ENCODE peak calls at places on chromosome 5, in six cellular contexts. One of them, this sample, is unnamed.

GRCh38 chr5:43691893-43692292 is 88.9 kb downstream of the NNT start:
- DNase-seq in adrenal gland: no peak
- DNase-seq in esophagus squamous epithelium: no peak
- DNase-seq in activated CD8-positive, alpha-beta T cell treated with anti-CD3 and anti-CD28 coated beads for 36 hours: no peak
- DNase-seq in ELF-1: no peak
- DNase-seq in activated CD4-positive, alpha-beta T cell treated with anti-CD3 and anti-CD28 coated beads, Interleukin-2, amount 10 ng/mL, durations not matched to agents 7 days and 5 days: no peak
- DNase-seq in this sample: no peak

GRCh38 chr5:109191153-109191558 is 218.6 kb downstream of the PJA2 start:
- DNase-seq in activated CD4-positive, alpha-beta T cell treated with anti-CD3 and anti-CD28 coated beads, Interleukin-2, amount 10 ng/mL, durations not matched to agents 7 days and 5 days: peak
- DNase-seq in activated CD8-positive, alpha-beta T cell treated with anti-CD3 and anti-CD28 coated beads for 36 hours: peak
- DNase-seq in esophagus squamous epithelium: no peak
- DNase-seq in adrenal gland: peak
- DNase-seq in ELF-1: peak
- DNase-seq in this sample: no peak

GRCh38 chr5:15618938-15619337 is 119.0 kb downstream of the FBXL7 start:
- DNase-seq in activated CD4-positive, alpha-beta T cell treated with anti-CD3 and anti-CD28 coated beads, Interleukin-2, amount 10 ng/mL, durations not matched to agents 7 days and 5 days: no peak
- DNase-seq in adrenal gland: no peak
- DNase-seq in ELF-1: no peak
- DNase-seq in esophagus squamous epithelium: no peak
- DNase-seq in activated CD8-positive, alpha-beta T cell treated with anti-CD3 and anti-CD28 coated beads for 36 hours: no peak
- DNase-seq in this sample: no peak

GRCh38 chr5:72955143-72955767 is 586 bp upstream of the FCHO2 start:
- DNase-seq in adrenal gland: peak
- DNase-seq in ELF-1: peak
- DNase-seq in activated CD8-positive, alpha-beta T cell treated with anti-CD3 and anti-CD28 coated beads for 36 hours: peak
- DNase-seq in activated CD4-positive, alpha-beta T cell treated with anti-CD3 and anti-CD28 coated beads, Interleukin-2, amount 10 ng/mL, durations not matched to agents 7 days and 5 days: peak
- DNase-seq in esophagus squamous epithelium: peak
- DNase-seq in this sample: peak

GRCh38 chr5:15966066-15966640 is 213.4 kb downstream of the MARCHF11 start:
- DNase-seq in adrenal gland: no peak
- DNase-seq in activated CD8-positive, alpha-beta T cell treated with anti-CD3 and anti-CD28 coated beads for 36 hours: no peak
- DNase-seq in activated CD4-positive, alpha-beta T cell treated with anti-CD3 and anti-CD28 coated beads, Interleukin-2, amount 10 ng/mL, durations not matched to agents 7 days and 5 days: no peak
- DNase-seq in esophagus squamous epithelium: no peak
- DNase-seq in ELF-1: no peak
- DNase-seq in this sample: no peak

GRCh38 chr5:161027763-161028162 is 175.8 kb upstream of the ATP10B start:
- DNase-seq in ELF-1: no peak
- DNase-seq in adrenal gland: no peak
- DNase-seq in esophagus squamous epithelium: no peak
- DNase-seq in activated CD8-positive, alpha-beta T cell treated with anti-CD3 and anti-CD28 coated beads for 36 hours: no peak
- DNase-seq in activated CD4-positive, alpha-beta T cell treated with anti-CD3 and anti-CD28 coated beads, Interleukin-2, amount 10 ng/mL, durations not matched to agents 7 days and 5 days: no peak
- DNase-seq in this sample: no peak

GRCh38 chr5:112436139-112436538 is 17.1 kb upstream of the EPB41L4A start:
- DNase-seq in activated CD8-positive, alpha-beta T cell treated with anti-CD3 and anti-CD28 coated beads for 36 hours: no peak
- DNase-seq in activated CD4-positive, alpha-beta T cell treated with anti-CD3 and anti-CD28 coated beads, Interleukin-2, amount 10 ng/mL, durations not matched to agents 7 days and 5 days: no peak
- DNase-seq in ELF-1: no peak
- DNase-seq in adrenal gland: no peak
- DNase-seq in esophagus squamous epithelium: no peak
- DNase-seq in this sample: no peak

GRCh38 chr5:72619677-72620076 is 112.5 kb upstream of the ZNF366 start:
- DNase-seq in esophagus squamous epithelium: no peak
- DNase-seq in activated CD4-positive, alpha-beta T cell treated with anti-CD3 and anti-CD28 coated beads, Interleukin-2, amount 10 ng/mL, durations not matched to agents 7 days and 5 days: no peak
- DNase-seq in ELF-1: no peak
- DNase-seq in adrenal gland: no peak
- DNase-seq in activated CD8-positive, alpha-beta T cell treated with anti-CD3 and anti-CD28 coated beads for 36 hours: no peak
- DNase-seq in this sample: no peak

GRCh38 chr5:158670199-158670598 is 429.5 kb downstream of the EBF1 start:
- DNase-seq in adrenal gland: no peak
- DNase-seq in activated CD4-positive, alpha-beta T cell treated with anti-CD3 and anti-CD28 coated beads, Interleukin-2, amount 10 ng/mL, durations not matched to agents 7 days and 5 days: no peak
- DNase-seq in activated CD8-positive, alpha-beta T cell treated with anti-CD3 and anti-CD28 coated beads for 36 hours: no peak
- DNase-seq in ELF-1: no peak
- DNase-seq in esophagus squamous epithelium: no peak
- DNase-seq in this sample: no peak

GRCh38 chr5:90387508-90387907 is 22.0 kb downstream of the CETN3 start:
- DNase-seq in adrenal gland: no peak
- DNase-seq in activated CD8-positive, alpha-beta T cell treated with anti-CD3 and anti-CD28 coated beads for 36 hours: no peak
- DNase-seq in activated CD4-positive, alpha-beta T cell treated with anti-CD3 and anti-CD28 coated beads, Interleukin-2, amount 10 ng/mL, durations not matched to agents 7 days and 5 days: no peak
- DNase-seq in ELF-1: no peak
- DNase-seq in esophagus squamous epithelium: no peak
- DNase-seq in this sample: no peak

GRCh38 chr5:135271533-135272310 is 127.3 kb downstream of the MACROH2A1 start:
- DNase-seq in esophagus squamous epithelium: no peak
- DNase-seq in ELF-1: peak
- DNase-seq in activated CD8-positive, alpha-beta T cell treated with anti-CD3 and anti-CD28 coated beads for 36 hours: no peak
- DNase-seq in activated CD4-positive, alpha-beta T cell treated with anti-CD3 and anti-CD28 coated beads, Interleukin-2, amount 10 ng/mL, durations not matched to agents 7 days and 5 days: no peak
- DNase-seq in adrenal gland: no peak
- DNase-seq in this sample: no peak

GRCh38 chr5:87722286-87722685 is 309.6 kb upstream of the CCNH start:
- DNase-seq in activated CD4-positive, alpha-beta T cell treated with anti-CD3 and anti-CD28 coated beads, Interleukin-2, amount 10 ng/mL, durations not matched to agents 7 days and 5 days: no peak
- DNase-seq in adrenal gland: no peak
- DNase-seq in ELF-1: no peak
- DNase-seq in activated CD8-positive, alpha-beta T cell treated with anti-CD3 and anti-CD28 coated beads for 36 hours: no peak
- DNase-seq in esophagus squamous epithelium: no peak
- DNase-seq in this sample: no peak

GRCh38 chr5:178338126-178338749 is 105.6 kb upstream of the PHYKPL start:
- DNase-seq in activated CD8-positive, alpha-beta T cell treated with anti-CD3 and anti-CD28 coated beads for 36 hours: no peak
- DNase-seq in esophagus squamous epithelium: no peak
- DNase-seq in ELF-1: no peak
- DNase-seq in adrenal gland: no peak
- DNase-seq in activated CD4-positive, alpha-beta T cell treated with anti-CD3 and anti-CD28 coated beads, Interleukin-2, amount 10 ng/mL, durations not matched to agents 7 days and 5 days: no peak
- DNase-seq in this sample: no peak

GRCh38 chr5:107674655-107675054 is 3.9 kb upstream of the EFNA5 start:
- DNase-seq in esophagus squamous epithelium: no peak
- DNase-seq in activated CD8-positive, alpha-beta T cell treated with anti-CD3 and anti-CD28 coated beads for 36 hours: no peak
- DNase-seq in adrenal gland: no peak
- DNase-seq in ELF-1: no peak
- DNase-seq in activated CD4-positive, alpha-beta T cell treated with anti-CD3 and anti-CD28 coated beads, Interleukin-2, amount 10 ng/mL, durations not matched to agents 7 days and 5 days: no peak
- DNase-seq in this sample: no peak

GRCh38 chr5:123080215-123080614 is 8.8 kb upstream of the PRDM6 start:
- DNase-seq in esophagus squamous epithelium: no peak
- DNase-seq in ELF-1: no peak
- DNase-seq in activated CD4-positive, alpha-beta T cell treated with anti-CD3 and anti-CD28 coated beads, Interleukin-2, amount 10 ng/mL, durations not matched to agents 7 days and 5 days: no peak
- DNase-seq in adrenal gland: no peak
- DNase-seq in activated CD8-positive, alpha-beta T cell treated with anti-CD3 and anti-CD28 coated beads for 36 hours: no peak
- DNase-seq in this sample: no peak

GRCh38 chr5:158234323-158235158 is 375.6 kb upstream of the CLINT1 start:
- DNase-seq in activated CD8-positive, alpha-beta T cell treated with anti-CD3 and anti-CD28 coated beads for 36 hours: peak
- DNase-seq in activated CD4-positive, alpha-beta T cell treated with anti-CD3 and anti-CD28 coated beads, Interleukin-2, amount 10 ng/mL, durations not matched to agents 7 days and 5 days: no peak
- DNase-seq in ELF-1: no peak
- DNase-seq in adrenal gland: no peak
- DNase-seq in esophagus squamous epithelium: no peak
- DNase-seq in this sample: no peak

GRCh38 chr5:42570946-42571625 is 147.8 kb downstream of the GHR start:
- DNase-seq in activated CD4-positive, alpha-beta T cell treated with anti-CD3 and anti-CD28 coated beads, Interleukin-2, amount 10 ng/mL, durations not matched to agents 7 days and 5 days: no peak
- DNase-seq in adrenal gland: no peak
- DNase-seq in esophagus squamous epithelium: no peak
- DNase-seq in ELF-1: no peak
- DNase-seq in activated CD8-positive, alpha-beta T cell treated with anti-CD3 and anti-CD28 coated beads for 36 hours: no peak
- DNase-seq in this sample: no peak

GRCh38 chr5:36696059-36696673 is 89.8 kb downstream of the SLC1A3 start:
- DNase-seq in ELF-1: peak
- DNase-seq in activated CD4-positive, alpha-beta T cell treated with anti-CD3 and anti-CD28 coated beads, Interleukin-2, amount 10 ng/mL, durations not matched to agents 7 days and 5 days: peak
- DNase-seq in adrenal gland: peak
- DNase-seq in activated CD8-positive, alpha-beta T cell treated with anti-CD3 and anti-CD28 coated beads for 36 hours: peak
- DNase-seq in esophagus squamous epithelium: no peak
- DNase-seq in this sample: peak

GRCh38 chr5:1029270-1029944 is 20.8 kb downstream of the NKD2 start:
- DNase-seq in activated CD8-positive, alpha-beta T cell treated with anti-CD3 and anti-CD28 coated beads for 36 hours: no peak
- DNase-seq in activated CD4-positive, alpha-beta T cell treated with anti-CD3 and anti-CD28 coated beads, Interleukin-2, amount 10 ng/mL, durations not matched to agents 7 days and 5 days: no peak
- DNase-seq in esophagus squamous epithelium: no peak
- DNase-seq in adrenal gland: no peak
- DNase-seq in ELF-1: no peak
- DNase-seq in this sample: no peak

GRCh38 chr5:97923997-97924396 is 741.0 kb upstream of the RIOK2 start:
- DNase-seq in activated CD8-positive, alpha-beta T cell treated with anti-CD3 and anti-CD28 coated beads for 36 hours: no peak
- DNase-seq in activated CD4-positive, alpha-beta T cell treated with anti-CD3 and anti-CD28 coated beads, Interleukin-2, amount 10 ng/mL, durations not matched to agents 7 days and 5 days: no peak
- DNase-seq in adrenal gland: no peak
- DNase-seq in esophagus squamous epithelium: no peak
- DNase-seq in ELF-1: no peak
- DNase-seq in this sample: no peak

GRCh38 chr5:146388418-146388817 is 49.8 kb downstream of the POU4F3 start:
- DNase-seq in esophagus squamous epithelium: no peak
- DNase-seq in ELF-1: no peak
- DNase-seq in adrenal gland: no peak
- DNase-seq in activated CD4-positive, alpha-beta T cell treated with anti-CD3 and anti-CD28 coated beads, Interleukin-2, amount 10 ng/mL, durations not matched to agents 7 days and 5 days: no peak
- DNase-seq in activated CD8-positive, alpha-beta T cell treated with anti-CD3 and anti-CD28 coated beads for 36 hours: no peak
- DNase-seq in this sample: no peak

GRCh38 chr5:130109152-130109551 is 204.9 kb downstream of the CHSY3 start:
- DNase-seq in adrenal gland: no peak
- DNase-seq in activated CD8-positive, alpha-beta T cell treated with anti-CD3 and anti-CD28 coated beads for 36 hours: no peak
- DNase-seq in ELF-1: no peak
- DNase-seq in esophagus squamous epithelium: no peak
- DNase-seq in activated CD4-positive, alpha-beta T cell treated with anti-CD3 and anti-CD28 coated beads, Interleukin-2, amount 10 ng/mL, durations not matched to agents 7 days and 5 days: no peak
- DNase-seq in this sample: no peak

GRCh38 chr5:179294131-179294780 is 51.0 kb downstream of the ADAMTS2 start:
- DNase-seq in activated CD8-positive, alpha-beta T cell treated with anti-CD3 and anti-CD28 coated beads for 36 hours: no peak
- DNase-seq in esophagus squamous epithelium: no peak
- DNase-seq in activated CD4-positive, alpha-beta T cell treated with anti-CD3 and anti-CD28 coated beads, Interleukin-2, amount 10 ng/mL, durations not matched to agents 7 days and 5 days: no peak
- DNase-seq in adrenal gland: no peak
- DNase-seq in ELF-1: no peak
- DNase-seq in this sample: no peak

GRCh38 chr5:151659001-151659754 is 27.5 kb downstream of the SPARC start:
- DNase-seq in esophagus squamous epithelium: peak
- DNase-seq in adrenal gland: peak
- DNase-seq in activated CD8-positive, alpha-beta T cell treated with anti-CD3 and anti-CD28 coated beads for 36 hours: peak
- DNase-seq in activated CD4-positive, alpha-beta T cell treated with anti-CD3 and anti-CD28 coated beads, Interleukin-2, amount 10 ng/mL, durations not matched to agents 7 days and 5 days: peak
- DNase-seq in ELF-1: peak
- DNase-seq in this sample: peak

This sample was measured in mucosa of gallbladder.